ENCODE peak calls at places on chromosomes 12 and 14, in nine cellular contexts. L is endothelial cell of umbilical vein, X is NB4, J is heart left ventricle, S is lower leg skin, I is gastrocnemius medialis, D is IMR-90, K is transverse colon, B is body of pancreas. F is an unnamed sample.

GRCh38 chr14:65219353-65219752 is 117.0 kb upstream of the MAX start:
- DNase-seq in L (no peak), X (no peak), J (no peak), S (no peak), I (no peak), D (no peak), K (no peak), B (no peak), F (no peak)

GRCh38 chr12:54173906-54174471 is 14.8 kb downstream of the SMUG1 start:
- DNase-seq in L (no peak), X (no peak), J (no peak), S (no peak), I (no peak), D (no peak), K (no peak), B (no peak), F (no peak)

GRCh38 chr12:94879542-94879941 is 124.0 kb downstream of the NDUFA12 start:
- DNase-seq in L (no peak), X (peak; percentile 44), J (no peak), S (no peak), I (no peak), D (peak; percentile 7), K (no peak), B (no peak), F (no peak)

GRCh38 chr14:67526676-67527459 is 6.2 kb upstream of the PLEKHH1 start:
- DNase-seq in L (peak; percentile 62), X (peak; percentile 70), J (peak; percentile 24), S (no peak), I (no peak), D (peak; percentile 45), K (peak; percentile 49), B (peak; percentile 66), F (peak; percentile 33)

GRCh38 chr14:70013269-70013873 is 134.2 kb downstream of the SMOC1 start:
- DNase-seq in L (peak; percentile 34), X (peak; percentile 45), J (no peak), S (no peak), I (no peak), D (peak; percentile 30), K (peak; percentile 52), B (peak; percentile 42), F (peak; percentile 23)

GRCh38 chr14:93765032-93765626 is 23.2 kb downstream of the PRIMA1 start:
- DNase-seq in L (no peak), X (no peak), J (no peak), S (no peak), I (no peak), D (no peak), K (no peak), B (no peak), F (no peak)

GRCh38 chr14:105314287-105315185 is at the start of gene PACS2:
- DNase-seq in L (peak; percentile 58), X (peak; percentile 85), J (peak; percentile 82), S (peak; percentile 40), I (peak; percentile 46), D (peak; percentile 85), K (peak; percentile 81), B (peak; percentile 84), F (peak; percentile 99)

GRCh38 chr12:2335517-2335916 is 282.7 kb downstream of the CACNA1C start:
- DNase-seq in L (peak; percentile 22), X (no peak), J (no peak), S (no peak), I (no peak), D (peak; percentile 37), K (no peak), B (no peak), F (no peak)

GRCh38 chr14:58969951-58970751 is 218.3 kb upstream of the DAAM1 start:
- DNase-seq in L (no peak), X (no peak), J (no peak), S (no peak), I (no peak), D (peak; percentile 64), K (no peak), B (peak; percentile 65), F (no peak)

GRCh38 chr14:99321955-99322730 is 50.1 kb upstream of the BCL11B start:
- DNase-seq in L (no peak), X (no peak), J (no peak), S (no peak), I (no peak), D (no peak), K (no peak), B (no peak), F (no peak)

GRCh38 chr12:59973515-59973914 is 377.7 kb downstream of the SLC16A7 start:
- DNase-seq in L (peak; percentile 67), X (no peak), J (no peak), S (no peak), I (no peak), D (peak; percentile 75), K (no peak), B (no peak), F (no peak)

GRCh38 chr12:109771746-109772621 is 58.4 kb downstream of the FAM222A start:
- DNase-seq in L (no peak), X (no peak), J (no peak), S (no peak), I (no peak), D (no peak), K (no peak), B (no peak), F (no peak)

GRCh38 chr12:80188566-80188965 is 89.2 kb downstream of the OTOGL start:
- DNase-seq in L (no peak), X (no peak), J (no peak), S (no peak), I (no peak), D (peak; percentile 49), K (no peak), B (no peak), F (no peak)

GRCh38 chr12:81176796-81177195 is 98.9 kb downstream of the ACSS3 start:
- DNase-seq in L (no peak), X (no peak), J (no peak), S (no peak), I (no peak), D (no peak), K (no peak), B (no peak), F (no peak)

GRCh38 chr12:132030367-132031038 is 80.8 kb downstream of the EP400 start:
- DNase-seq in L (peak; percentile 86), X (no peak), J (peak; percentile 58), S (no peak), I (peak; percentile 15), D (peak; percentile 61), K (no peak), B (no peak), F (no peak)

GRCh38 chr12:28966049-28966778 is 182.9 kb upstream of the FAR2 start:
- DNase-seq in L (peak; percentile 80), X (no peak), J (peak; percentile 71), S (no peak), I (no peak), D (peak; percentile 20), K (peak; percentile 10), B (peak; percentile 44), F (no peak)

GRCh38 chr14:49861581-49861922 is 9.0 kb upstream of the NEMF start:
- DNase-seq in L (no peak), X (peak; percentile 85), J (peak; percentile 59), S (peak; percentile 68), I (peak; percentile 30), D (peak; percentile 87), K (peak; percentile 73), B (peak; percentile 49), F (no peak)
- TF ChIP-seq POLR2A in L (no peak), X (peak; percentile 19), J (no peak), S (no peak), I (no peak), D (peak; percentile 72), K (no peak), B (no peak), F (peak; percentile 9)

DNA sequence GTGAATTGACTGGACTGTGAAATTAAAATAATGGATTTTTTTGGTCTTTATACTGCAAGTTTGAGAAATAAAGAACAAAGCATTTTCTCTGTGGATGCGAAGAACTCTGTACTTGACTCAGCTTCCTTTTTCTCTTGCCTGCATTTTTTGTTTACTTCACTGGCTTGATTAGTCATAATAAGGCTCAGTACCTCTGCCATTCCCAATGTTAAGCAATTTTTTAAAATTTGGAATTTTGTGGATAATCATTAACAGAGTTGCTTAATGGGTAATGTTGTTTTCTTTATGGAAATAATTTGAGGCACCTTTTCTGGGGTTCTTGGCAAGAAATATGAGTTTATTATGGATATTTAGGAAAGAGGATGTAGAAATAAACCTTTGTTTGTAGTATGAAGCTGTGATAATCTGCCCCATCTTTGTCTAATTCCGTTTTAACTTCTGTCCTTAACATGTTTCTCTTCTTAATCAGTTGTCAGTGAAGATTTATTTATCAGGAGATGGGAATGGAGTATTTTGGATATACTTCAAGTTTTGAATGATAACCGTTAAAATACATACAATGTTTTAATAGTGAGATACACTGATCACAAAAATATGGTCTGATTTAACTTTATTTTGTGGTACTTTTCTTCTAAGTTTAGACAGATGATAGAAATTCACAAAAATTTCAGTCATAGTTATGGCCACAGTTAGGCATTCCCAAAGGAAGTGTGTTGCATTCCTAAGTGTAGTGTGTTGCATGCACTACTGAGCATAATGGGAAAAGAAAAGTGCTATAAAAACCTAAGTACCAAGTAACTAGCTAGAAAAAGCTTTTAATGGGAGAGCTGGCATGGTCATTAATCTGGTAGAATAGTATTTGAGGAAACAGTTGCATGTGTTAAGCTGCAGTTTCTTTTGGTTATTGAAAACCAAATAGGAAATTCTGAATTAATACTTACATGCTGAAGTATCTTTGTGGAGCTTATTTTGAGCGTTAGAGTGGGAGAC is 27.7 kb downstream of the WNK1 start:
- DNase-seq in L (peak; percentile 79), X (no peak), J (no peak), S (no peak), I (no peak), D (peak; percentile 74), K (no peak), B (no peak), F (no peak)
- TF ChIP-seq POLR2A in L (no peak), X (no peak), J (no peak), S (no peak), I (no peak), D (no peak), K (no peak), B (no peak), F (no peak)

DNA sequence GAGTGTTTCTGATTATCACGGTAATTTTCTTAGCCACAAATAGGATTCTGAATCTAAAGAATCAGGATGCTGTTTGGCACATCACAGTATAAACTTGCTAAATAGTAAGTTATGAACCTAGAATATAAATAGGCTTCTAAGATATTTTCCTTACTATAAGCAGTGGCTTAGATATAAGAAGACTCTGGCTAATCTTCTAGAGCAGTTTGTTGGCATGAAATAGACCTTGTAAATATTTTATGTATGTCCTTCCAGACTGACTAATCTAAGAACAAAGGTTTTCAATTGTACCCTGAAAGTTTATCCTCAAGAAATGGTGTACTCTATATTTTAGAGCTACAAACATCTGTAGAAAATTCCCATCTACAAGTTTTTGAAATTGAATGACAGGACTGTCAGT is 48.3 kb downstream of the LMNTD1 start:
- DNase-seq in L (no peak), X (no peak), J (no peak), S (no peak), I (no peak), D (no peak), K (no peak), B (no peak), F (no peak)
- TF ChIP-seq POLR2A in L (no peak), X (no peak), J (no peak), S (no peak), I (no peak), D (no peak), K (no peak), B (no peak), F (no peak)

DNA sequence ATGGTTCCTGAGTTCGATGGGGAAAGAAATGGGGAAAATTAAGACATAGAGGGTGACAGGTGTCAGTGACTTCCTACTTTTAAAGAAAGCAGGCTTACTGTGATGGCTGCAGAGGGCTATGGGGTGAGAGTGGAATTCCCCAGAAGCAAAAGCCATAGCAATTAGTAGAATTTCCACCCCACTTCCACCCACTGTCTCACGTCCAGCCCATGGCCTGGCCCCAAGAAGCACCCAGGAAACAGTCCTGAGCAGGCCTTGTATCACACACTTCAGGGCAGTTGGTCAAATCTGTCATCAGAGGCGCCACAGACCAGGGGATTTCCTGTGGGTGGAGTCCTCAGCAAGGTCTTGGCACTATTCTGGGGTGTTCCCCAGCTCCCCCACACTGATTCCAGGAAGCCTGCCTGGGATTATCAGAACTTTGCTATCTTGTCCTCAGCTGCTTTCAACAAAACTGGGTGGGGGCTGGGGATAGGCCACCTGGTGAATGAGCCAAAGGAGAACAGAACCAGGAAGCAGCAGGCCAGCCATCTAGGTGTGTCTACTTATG is 120.1 kb upstream of the CCND2 start:
- DNase-seq in L (no peak), X (peak; percentile 82), J (no peak), S (no peak), I (no peak), D (no peak), K (peak; percentile 50), B (no peak), F (no peak)
- TF ChIP-seq POLR2A in L (no peak), X (peak; percentile 12), J (no peak), S (no peak), I (no peak), D (no peak), K (no peak), B (no peak), F (no peak)

F was measured in H54.